ENCODE peak calls at places on chromosome 9, in seven cellular contexts. D is right cardiac atrium; C is Caki2; L is hepatocyte; X is T-helper 9 cell; A is T-helper 2 cell; Q is naive thymus-derived CD8-positive, alpha-beta T cell. K is an unnamed sample.

GRCh38 chr9:135215571-135216161 is 128.2 kb downstream of the OLFM1 start:
- DNase-seq in A (no peak), C (no peak), Q (no peak), L (peak; percentile 56), X (no peak), D (peak; percentile 89), K (no peak)

GRCh38 chr9:69945671-69946141 is 97.9 kb upstream of the MAMDC2 start:
- DNase-seq in L (peak; percentile 40), C (no peak), X (no peak), Q (no peak), D (peak; percentile 69), A (no peak), K (no peak)

GRCh38 chr9:98080780-98081179 is 24.2 kb downstream of the NANS start:
- DNase-seq in A (no peak), L (no peak), D (no peak), X (no peak), C (no peak), Q (no peak), K (no peak)

GRCh38 chr9:93654351-93654961 is 78.1 kb downstream of the PHF2 start:
- DNase-seq in X (no peak), Q (no peak), A (no peak), L (no peak), C (no peak), D (peak; percentile 42), K (no peak)

GRCh38 chr9:89532944-89533343 is 35.0 kb upstream of the SEMA4D start:
- DNase-seq in X (no peak), A (no peak), Q (no peak), C (no peak), L (no peak), D (no peak), K (no peak)

GRCh38 chr9:21670374-21670773 is 132.1 kb upstream of the MTAP start:
- DNase-seq in Q (peak; percentile 7), L (no peak), D (no peak), X (no peak), A (no peak), C (no peak), K (no peak)

GRCh38 chr9:5574998-5575397 is 53.9 kb upstream of the RIC1 start:
- DNase-seq in D (no peak), L (no peak), A (no peak), Q (no peak), C (no peak), X (no peak), K (no peak)

GRCh38 chr9:10697044-10697443 is 84.2 kb upstream of the PTPRD start:
- DNase-seq in Q (no peak), X (no peak), A (no peak), D (no peak), L (no peak), C (no peak), K (no peak)

GRCh38 chr9:113587471-113588031 is 124.0 kb downstream of the RGS3 start:
- DNase-seq in X (no peak), L (peak; percentile 70), D (peak; percentile 91), Q (no peak), A (no peak), C (no peak), K (no peak)

GRCh38 chr9:34334337-34334824 is 5.0 kb downstream of the NUDT2 start:
- DNase-seq in D (no peak), A (no peak), L (no peak), Q (no peak), X (no peak), C (no peak), K (no peak)

GRCh38 chr9:114662081-114662989 is 4.7 kb upstream of the TEX53 start:
- DNase-seq in D (peak; percentile 53), A (peak; percentile 21), Q (peak; percentile 56), C (peak; percentile 46), X (peak; percentile 57), L (peak; percentile 68), K (peak; percentile 45)

GRCh38 chr9:34451545-34451944 is 6.8 kb downstream of the FAM219A start:
- DNase-seq in X (no peak), A (no peak), L (no peak), D (no peak), Q (no peak), C (no peak), K (no peak)

GRCh38 chr9:21357479-21358290 is 7.0 kb upstream of the IFNA6 start:
- DNase-seq in A (no peak), C (no peak), D (no peak), X (no peak), Q (peak; percentile 62), L (no peak), K (no peak)

GRCh38 chr9:115921301-115921700 is 232.3 kb upstream of the PAPPA start:
- DNase-seq in D (no peak), A (no peak), L (no peak), Q (no peak), X (no peak), C (no peak), K (no peak)

GRCh38 chr9:77712533-77713130 is 64.5 kb upstream of the GNA14 start:
- DNase-seq in Q (no peak), D (no peak), L (peak; percentile 33), A (no peak), C (no peak), X (no peak), K (no peak)

GRCh38 chr9:114025760-114026159 is 52.3 kb downstream of the AMBP start:
- DNase-seq in A (no peak), L (no peak), D (no peak), C (no peak), X (no peak), Q (no peak), K (no peak)

GRCh38 chr9:133991964-133992779 is at the start of gene VAV2:
- DNase-seq in D (peak; percentile 91), L (peak; percentile 83), C (peak; percentile 79), A (peak; percentile 20), X (peak; percentile 17), Q (peak; percentile 16), K (peak; percentile 32)

GRCh38 chr9:115264333-115264732 is 146.4 kb upstream of the TNC start:
- DNase-seq in A (no peak), L (no peak), X (no peak), C (no peak), D (no peak), Q (no peak), K (no peak)

GRCh38 chr9:91421987-91422765 is 1.5 kb downstream of the NFIL3 start:
- DNase-seq in Q (peak; percentile 6), C (peak; percentile 47), D (peak; percentile 58), X (no peak), L (peak; percentile 19), A (no peak), K (peak; percentile 6)